ENCODE peak calls at places on chromosome 6, in four cellular contexts. One of them, this sample, is unnamed. For H3K4me1, the result is how much of the 10 kb centered on the place peaks cover.

GRCh38 chr6:163311830-163312229 is 102.7 kb upstream of the QKI start:
- DNase-seq in fibroblast of lung: peak
- DNase-seq in neural progenitor cell: no peak
- DNase-seq in left lung: no peak
- DNase-seq in this sample: no peak

GRCh38 chr6:142915129-142915697 is 29.8 kb downstream of the HIVEP2 start:
- DNase-seq in left lung: no peak
- DNase-seq in fibroblast of lung: no peak
- DNase-seq in neural progenitor cell: no peak
- DNase-seq in this sample: no peak

GRCh38 chr6:159819932-159820640 is 20.0 kb downstream of the PNLDC1 start:
- DNase-seq in left lung: no peak
- DNase-seq in fibroblast of lung: no peak
- DNase-seq in neural progenitor cell: peak
- DNase-seq in this sample: no peak

GRCh38 chr6:55758156-55758942 is 117.0 kb downstream of the BMP5 start:
- DNase-seq in neural progenitor cell: no peak
- DNase-seq in fibroblast of lung: peak
- DNase-seq in left lung: no peak
- DNase-seq in this sample: no peak

GRCh38 chr6:148044261-148044731 is 298.3 kb upstream of the SASH1 start:
- DNase-seq in fibroblast of lung: peak
- DNase-seq in left lung: no peak
- DNase-seq in neural progenitor cell: no peak
- DNase-seq in this sample: no peak

GRCh38 chr6:138456393-138456775 is 42.9 kb downstream of the NHSL1 start:
- DNase-seq in neural progenitor cell: no peak
- DNase-seq in fibroblast of lung: no peak
- DNase-seq in left lung: no peak
- DNase-seq in this sample: no peak

GRCh38 chr6:34315780-34316179 is 67.0 kb upstream of the SMIM29 start:
- DNase-seq in neural progenitor cell: no peak
- DNase-seq in fibroblast of lung: no peak
- DNase-seq in left lung: no peak
- DNase-seq in this sample: no peak

GRCh38 chr6:12601881-12602280 is 114.7 kb upstream of the PHACTR1 start:
- DNase-seq in left lung: no peak
- DNase-seq in neural progenitor cell: no peak
- DNase-seq in fibroblast of lung: no peak
- DNase-seq in this sample: no peak

GRCh38 chr6:30615219-30615957 is 1.7 kb downstream of the PPP1R10 start:
- DNase-seq in fibroblast of lung: peak
- DNase-seq in left lung: peak
- DNase-seq in neural progenitor cell: peak
- DNase-seq in this sample: peak

GRCh38 chr6:24907959-24908358 is 27.8 kb downstream of the RIPOR2 start:
- DNase-seq in left lung: no peak
- DNase-seq in neural progenitor cell: peak
- DNase-seq in fibroblast of lung: no peak
- DNase-seq in this sample: no peak

GRCh38 chr6:68054776-68055175 is 580.3 kb upstream of the ADGRB3 start:
- DNase-seq in left lung: no peak
- DNase-seq in neural progenitor cell: no peak
- DNase-seq in fibroblast of lung: peak
- DNase-seq in this sample: no peak

GRCh38 chr6:151390276-151391020 is 911 bp downstream of the ZBTB2 start:
- DNase-seq in neural progenitor cell: peak
- DNase-seq in left lung: peak
- DNase-seq in fibroblast of lung: peak
- DNase-seq in this sample: peak

GRCh38 chr6:151391021-151391470 is 313 bp downstream of the ZBTB2 start:
- DNase-seq in fibroblast of lung: peak
- DNase-seq in neural progenitor cell: peak
- DNase-seq in left lung: peak
- DNase-seq in this sample: peak

GRCh38 chr6:151393410-151393809 is 2.1 kb upstream of the ZBTB2 start:
- DNase-seq in neural progenitor cell: no peak
- DNase-seq in fibroblast of lung: no peak
- DNase-seq in left lung: no peak
- DNase-seq in this sample: no peak

GRCh38 chr6:151391471-151392428 is at the start of gene ZBTB2:
- DNase-seq in fibroblast of lung: peak
- DNase-seq in left lung: peak
- DNase-seq in neural progenitor cell: peak
- DNase-seq in this sample: peak

DNA sequence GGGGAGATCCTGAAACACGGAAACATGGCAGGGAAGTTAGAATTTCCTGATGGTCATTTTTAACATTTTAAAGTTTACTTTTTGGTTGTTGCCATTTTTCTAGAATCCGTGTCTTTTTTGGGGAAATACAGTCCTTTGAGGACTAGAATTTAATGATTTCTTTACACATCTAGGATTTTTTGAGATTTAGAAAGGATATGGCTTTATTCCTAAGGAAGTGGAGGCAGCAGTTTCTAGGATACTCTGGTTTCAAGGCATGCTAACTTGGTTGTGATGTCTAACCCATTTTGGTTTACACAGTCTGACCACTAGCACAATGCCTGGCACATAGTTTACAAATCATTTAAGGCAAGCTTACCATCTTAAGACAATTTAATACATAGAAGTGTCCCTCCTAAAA is 1.1 kb upstream of the ZBTB2 start:
- DNase-seq in left lung: no peak
- DNase-seq in fibroblast of lung: no peak
- DNase-seq in neural progenitor cell: no peak
- DNase-seq in this sample: no peak
- H3K4me1 ChIP-seq in left lung: half or more
- H3K4me1 ChIP-seq in fibroblast of lung: under half
- H3K4me1 ChIP-seq in neural progenitor cell: under half
- H3K4me1 ChIP-seq in this sample: under half

DNA sequence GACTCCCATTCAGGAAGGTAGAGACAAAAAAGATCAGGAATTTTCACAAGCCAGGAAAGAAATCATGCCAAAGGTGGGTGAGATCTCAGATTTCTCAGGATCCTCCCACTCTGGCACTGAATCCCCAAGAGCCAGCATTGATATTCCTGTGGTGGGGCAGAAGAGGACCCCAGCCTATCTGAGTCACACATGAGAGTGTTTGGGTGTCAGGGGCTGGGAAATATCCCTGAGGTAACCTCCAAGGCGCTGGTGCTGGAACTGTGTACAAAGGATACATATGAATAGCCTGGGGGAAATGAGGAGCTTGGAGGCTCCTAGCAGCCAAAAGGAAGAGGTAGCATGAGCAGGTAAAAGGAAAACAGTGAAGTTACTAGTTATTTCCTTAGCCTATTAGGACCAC is 369.4 kb downstream of the BTBD9 start:
- DNase-seq in fibroblast of lung: peak
- DNase-seq in neural progenitor cell: no peak
- DNase-seq in left lung: no peak
- DNase-seq in this sample: no peak
- H3K4me1 ChIP-seq in fibroblast of lung: under half
- H3K4me1 ChIP-seq in neural progenitor cell: half or more
- H3K4me1 ChIP-seq in left lung: under half
- H3K4me1 ChIP-seq in this sample: under half

GRCh38 chr6:79636673-79637072 is 5.5 kb downstream of the SH3BGRL2 start:
- DNase-seq in left lung: no peak
- DNase-seq in fibroblast of lung: no peak
- DNase-seq in neural progenitor cell: no peak
- DNase-seq in this sample: no peak
- H3K4me1 ChIP-seq in left lung: under half
- H3K4me1 ChIP-seq in fibroblast of lung: under half
- H3K4me1 ChIP-seq in neural progenitor cell: under half
- H3K4me1 ChIP-seq in this sample: under half

GRCh38 chr6:43702147-43702521 is 14.5 kb upstream of the MRPS18A start:
- DNase-seq in neural progenitor cell: no peak
- DNase-seq in fibroblast of lung: no peak
- DNase-seq in left lung: no peak
- DNase-seq in this sample: no peak

GRCh38 chr6:43695967-43696291 is 8.3 kb upstream of the MRPS18A start:
- DNase-seq in neural progenitor cell: no peak
- DNase-seq in left lung: no peak
- DNase-seq in fibroblast of lung: no peak
- DNase-seq in this sample: no peak

GRCh38 chr6:43695078-43695966 is 7.7 kb upstream of the MRPS18A start:
- DNase-seq in left lung: peak
- DNase-seq in neural progenitor cell: peak
- DNase-seq in fibroblast of lung: no peak
- DNase-seq in this sample: peak

GRCh38 chr6:43699564-43700186 is 12.1 kb upstream of the MRPS18A start:
- DNase-seq in neural progenitor cell: no peak
- DNase-seq in left lung: no peak
- DNase-seq in fibroblast of lung: peak
- DNase-seq in this sample: peak

GRCh38 chr6:43698584-43699349 is 11.2 kb upstream of the MRPS18A start:
- DNase-seq in neural progenitor cell: peak
- DNase-seq in left lung: no peak
- DNase-seq in fibroblast of lung: no peak
- DNase-seq in this sample: peak
- H3K4me1 ChIP-seq in neural progenitor cell: half or more
- H3K4me1 ChIP-seq in left lung: half or more
- H3K4me1 ChIP-seq in fibroblast of lung: under half
- H3K4me1 ChIP-seq in this sample: under half

GRCh38 chr6:33019358-33019757 is 10.0 kb upstream of the HLA-DOA start:
- DNase-seq in fibroblast of lung: no peak
- DNase-seq in left lung: no peak
- DNase-seq in neural progenitor cell: no peak
- DNase-seq in this sample: no peak

GRCh38 chr6:33018418-33018817 is 9.0 kb upstream of the HLA-DOA start:
- DNase-seq in neural progenitor cell: no peak
- DNase-seq in left lung: no peak
- DNase-seq in fibroblast of lung: no peak
- DNase-seq in this sample: no peak

GRCh38 chr6:33017024-33017423 is 7.6 kb upstream of the HLA-DOA start:
- DNase-seq in fibroblast of lung: no peak
- DNase-seq in left lung: no peak
- DNase-seq in neural progenitor cell: no peak
- DNase-seq in this sample: no peak

GRCh38 chr6:33018904-33019303 is 9.5 kb upstream of the HLA-DOA start:
- DNase-seq in left lung: peak
- DNase-seq in neural progenitor cell: no peak
- DNase-seq in fibroblast of lung: no peak
- DNase-seq in this sample: peak

DNA sequence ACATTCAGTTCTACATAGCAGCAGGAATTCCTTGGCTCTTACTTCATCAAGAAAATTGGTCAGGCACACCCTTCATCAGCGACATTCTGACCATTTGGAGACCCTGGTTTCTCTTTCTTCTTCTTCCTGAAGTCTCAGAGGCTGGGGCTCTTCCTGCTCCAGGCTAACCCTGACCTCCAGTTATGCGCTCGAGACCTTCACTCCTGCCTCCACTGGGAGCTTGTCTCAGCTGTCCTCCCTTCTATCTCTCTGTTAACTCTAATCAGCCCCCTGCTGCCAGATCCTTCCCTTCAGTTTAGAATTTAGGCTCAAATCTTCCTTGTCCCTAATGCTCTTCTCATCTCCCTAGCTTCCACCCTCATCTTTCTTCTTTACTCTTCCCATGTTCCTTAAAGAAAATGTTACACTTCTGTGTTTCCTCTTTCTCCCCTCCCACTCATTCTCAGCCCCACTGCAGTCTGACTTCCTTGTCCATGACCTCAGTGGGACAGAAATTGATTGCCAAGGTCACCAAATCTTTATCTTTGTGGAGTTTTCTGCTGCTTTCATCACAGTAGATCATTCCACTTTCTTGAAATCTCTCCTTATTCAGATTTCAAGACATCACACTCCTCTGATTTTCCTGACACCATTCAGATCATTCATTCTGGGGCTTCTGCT is 8.4 kb upstream of the HLA-DOA start:
- DNase-seq in left lung: no peak
- DNase-seq in neural progenitor cell: no peak
- DNase-seq in fibroblast of lung: no peak
- DNase-seq in this sample: no peak
- H3K4me1 ChIP-seq in left lung: under half
- H3K4me1 ChIP-seq in neural progenitor cell: under half
- H3K4me1 ChIP-seq in fibroblast of lung: under half
- H3K4me1 ChIP-seq in this sample: under half

DNA sequence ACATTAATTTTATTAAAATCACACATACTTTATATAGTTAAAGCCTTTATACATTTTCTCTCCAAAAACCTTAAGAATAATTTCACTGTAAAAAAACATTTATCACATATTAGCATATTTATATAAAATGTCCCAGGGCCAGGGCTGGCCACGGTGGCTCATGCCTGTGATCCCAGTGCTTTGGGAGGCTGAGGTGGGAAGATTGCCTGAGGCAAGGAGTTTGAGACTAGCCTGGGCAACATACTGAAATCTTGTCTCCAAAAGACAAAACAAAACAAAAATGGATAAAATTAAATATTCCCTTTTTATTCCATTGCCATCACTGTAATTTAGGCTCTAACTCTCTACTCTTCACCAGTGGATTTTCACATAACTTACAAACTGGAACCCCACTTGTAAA is 43.0 kb upstream of the PIM1 start:
- DNase-seq in fibroblast of lung: no peak
- DNase-seq in neural progenitor cell: no peak
- DNase-seq in left lung: no peak
- DNase-seq in this sample: no peak
- H3K4me1 ChIP-seq in fibroblast of lung: under half
- H3K4me1 ChIP-seq in neural progenitor cell: under half
- H3K4me1 ChIP-seq in left lung: under half
- H3K4me1 ChIP-seq in this sample: under half

DNA sequence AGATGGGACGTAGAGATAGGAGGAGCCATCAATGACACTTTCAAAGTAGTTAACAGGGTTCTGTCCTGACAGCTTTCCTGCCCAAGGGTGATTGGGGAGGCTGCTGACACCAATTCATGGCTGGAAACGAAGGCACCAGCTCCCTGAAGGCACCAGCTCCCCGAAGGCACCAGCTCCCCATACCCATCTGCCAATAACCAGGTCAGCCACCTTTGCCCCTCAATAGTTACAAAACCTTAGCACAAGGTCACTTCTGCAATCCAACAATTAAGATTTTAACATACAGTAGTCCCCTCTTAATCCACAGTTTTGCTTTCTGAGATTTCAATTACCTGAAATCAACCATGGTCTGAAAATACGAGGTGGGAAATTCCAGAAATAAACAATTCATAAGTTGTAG is 51.7 kb downstream of the ELOVL5 start:
- DNase-seq in neural progenitor cell: no peak
- DNase-seq in left lung: no peak
- DNase-seq in fibroblast of lung: no peak
- DNase-seq in this sample: no peak
- H3K4me1 ChIP-seq in neural progenitor cell: under half
- H3K4me1 ChIP-seq in left lung: half or more
- H3K4me1 ChIP-seq in fibroblast of lung: under half
- H3K4me1 ChIP-seq in this sample: under half

GRCh38 chr6:157768863-157769551 is 54.0 kb upstream of the SNX9 start:
- DNase-seq in fibroblast of lung: no peak
- DNase-seq in left lung: no peak
- DNase-seq in neural progenitor cell: no peak
- DNase-seq in this sample: no peak

GRCh38 chr6:157769776-157770430 is 53.1 kb upstream of the SNX9 start:
- DNase-seq in neural progenitor cell: no peak
- DNase-seq in fibroblast of lung: no peak
- DNase-seq in left lung: no peak
- DNase-seq in this sample: no peak

GRCh38 chr6:157768304-157768703 is 54.7 kb upstream of the SNX9 start:
- DNase-seq in left lung: no peak
- DNase-seq in fibroblast of lung: no peak
- DNase-seq in neural progenitor cell: no peak
- DNase-seq in this sample: no peak

GRCh38 chr6:157767757-157768156 is 55.3 kb upstream of the SNX9 start:
- DNase-seq in left lung: no peak
- DNase-seq in neural progenitor cell: no peak
- DNase-seq in fibroblast of lung: no peak
- DNase-seq in this sample: no peak

GRCh38 chr6:157767071-157767750 is 55.8 kb upstream of the SNX9 start:
- DNase-seq in left lung: no peak
- DNase-seq in neural progenitor cell: no peak
- DNase-seq in fibroblast of lung: no peak
- DNase-seq in this sample: no peak
- H3K4me1 ChIP-seq in left lung: under half
- H3K4me1 ChIP-seq in neural progenitor cell: under half
- H3K4me1 ChIP-seq in fibroblast of lung: under half
- H3K4me1 ChIP-seq in this sample: under half